ENCODE peak calls at places on chromosomes 7 and 10, in five cellular contexts. Y, K, L, E and H are unnamed samples.

GRCh38 chr7:75957021-75957736 is 37.2 kb downstream of the TMEM120A start:
- DNase-seq in L (no peak), Y (no peak), K (peak), E (peak), H (no peak)

GRCh38 chr7:139774376-139774775 is 3.4 kb downstream of the HIPK2 start:
- DNase-seq in Y (peak), K (no peak), L (no peak), E (no peak), H (peak)

GRCh38 chr10:119205926-119206602 is 1.3 kb upstream of the GRK5 start:
- DNase-seq in E (peak), Y (no peak), K (peak), L (peak), H (no peak)

GRCh38 chr7:33157781-33158180 is 28.4 kb downstream of the BBS9 start:
- DNase-seq in Y (no peak), L (no peak), E (no peak), K (no peak), H (peak)

GRCh38 chr7:117350027-117350426 is 27.2 kb upstream of the WNT2 start:
- DNase-seq in K (no peak), L (no peak), E (no peak), Y (no peak), H (no peak)

GRCh38 chr10:132886211-132887099 is 55.9 kb downstream of the CFAP46 start:
- DNase-seq in Y (no peak), K (peak), E (no peak), L (peak), H (no peak)

GRCh38 chr10:17001961-17002749 is 127.5 kb downstream of the CUBN start:
- DNase-seq in E (no peak), Y (peak), L (no peak), K (no peak), H (peak)

GRCh38 chr10:93357680-93358079 is 124.5 kb downstream of the MYOF start:
- DNase-seq in K (no peak), Y (no peak), L (no peak), E (peak), H (peak)

GRCh38 chr10:13685885-13686284 is 99.1 kb downstream of the PRPF18 start:
- DNase-seq in E (no peak), Y (no peak), K (no peak), L (no peak), H (no peak)

GRCh38 chr10:5234106-5234877 is 37.7 kb downstream of the AKR1C4 start:
- DNase-seq in L (no peak), Y (no peak), K (peak), E (no peak), H (peak)

GRCh38 chr10:71218046-71218832 is 5.9 kb downstream of the UNC5B start:
- DNase-seq in E (no peak), Y (no peak), K (peak), L (peak), H (peak)

DNA sequence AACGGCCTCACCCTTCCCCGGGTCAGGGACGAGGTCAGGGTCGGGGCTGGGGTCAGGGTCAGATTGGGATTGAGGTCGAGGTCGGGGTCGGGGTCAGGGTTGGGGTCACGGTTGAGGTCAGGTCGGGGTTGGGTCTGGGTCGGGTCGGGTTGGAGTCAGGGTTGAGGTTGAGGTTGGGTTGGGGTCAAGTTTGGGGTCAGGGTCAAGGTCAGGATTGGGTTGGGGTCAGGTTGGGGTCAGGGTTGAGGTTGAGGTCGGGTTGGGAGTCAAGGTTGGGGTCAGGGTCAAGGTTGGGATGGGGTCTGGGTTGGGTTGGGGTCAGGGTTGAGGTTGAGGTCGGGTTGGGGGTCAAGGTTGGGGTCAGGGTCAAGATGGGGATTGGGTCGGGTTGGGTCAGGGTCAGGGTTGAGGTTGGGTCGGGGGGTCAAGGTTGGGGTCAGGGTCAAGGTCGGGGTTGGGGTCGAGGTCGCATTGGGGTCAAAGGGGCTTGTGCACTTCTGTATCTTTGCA is 131.4 kb downstream of the VIPR2 start:
- DNase-seq in L (no peak), E (no peak), Y (no peak), K (no peak), H (no peak)
- H3K4me3 ChIP-seq in L (no peak), E (no peak), Y (no peak), K (no peak), H (no peak)

GRCh38 chr7:152574892-152575511 is 100.9 kb downstream of the XRCC2 start:
- DNase-seq in L (no peak), K (no peak), E (no peak), Y (no peak), H (no peak)
- H3K4me3 ChIP-seq in L (no peak), K (no peak), E (no peak), Y (no peak), H (no peak)

DNA sequence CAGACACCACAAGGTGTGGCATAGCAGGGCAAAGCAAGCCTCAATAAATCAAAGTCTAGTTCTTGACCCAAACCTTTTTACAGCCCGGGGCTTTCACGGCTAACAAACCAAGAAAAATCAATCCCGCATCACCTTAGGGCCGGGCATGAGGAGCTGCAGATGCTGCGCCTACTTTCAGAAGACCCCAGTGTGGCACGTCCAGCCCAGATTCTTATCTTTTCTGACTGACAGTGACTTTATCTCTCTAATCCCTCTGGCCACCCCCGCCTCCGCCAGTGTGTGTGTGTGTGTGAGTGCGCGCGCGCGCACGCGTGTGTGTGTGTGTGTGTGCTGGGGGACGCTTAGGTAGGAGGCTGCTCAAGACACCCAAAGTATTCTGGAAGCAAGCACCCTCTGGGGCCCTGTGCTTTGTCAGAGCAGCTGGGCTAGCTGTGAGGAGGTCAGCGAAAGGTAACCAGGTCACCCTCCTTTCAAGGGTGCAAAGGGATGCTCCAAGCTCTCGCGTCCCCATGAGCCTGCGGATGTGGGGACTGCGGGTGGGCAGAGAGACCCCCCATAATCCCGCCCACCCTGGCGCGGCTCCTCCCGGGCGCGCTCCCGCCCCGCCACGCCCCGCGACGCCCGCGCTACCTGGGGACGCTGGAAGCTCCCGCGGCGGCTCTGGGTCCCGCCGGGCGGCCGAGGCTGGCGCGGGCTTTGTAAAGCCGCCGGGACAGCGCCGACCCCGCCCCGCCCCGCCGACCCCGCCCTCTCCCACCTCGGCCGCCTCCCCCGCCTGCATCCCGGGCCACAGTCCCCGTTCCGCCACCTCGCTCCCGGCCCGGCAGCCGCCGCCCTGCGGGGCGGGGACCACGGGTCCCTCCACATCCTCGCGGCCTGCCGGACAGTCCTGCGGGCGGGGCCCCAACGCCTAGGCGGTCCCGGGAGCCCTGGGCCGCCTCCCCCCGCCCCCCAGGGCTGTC is 57.1 kb upstream of the RHOBTB1 start:
- DNase-seq in E (peak), K (peak), Y (no peak), L (no peak), H (no peak)
- H3K4me3 ChIP-seq in E (peak), K (peak), Y (peak), L (peak), H (peak)

GRCh38 chr7:145655666-145656065 is 460.9 kb upstream of the CNTNAP2 start:
- DNase-seq in Y (no peak), L (no peak), E (no peak), K (no peak), H (no peak)
- H3K4me3 ChIP-seq in Y (no peak), L (no peak), E (no peak), K (no peak), H (no peak)

DNA sequence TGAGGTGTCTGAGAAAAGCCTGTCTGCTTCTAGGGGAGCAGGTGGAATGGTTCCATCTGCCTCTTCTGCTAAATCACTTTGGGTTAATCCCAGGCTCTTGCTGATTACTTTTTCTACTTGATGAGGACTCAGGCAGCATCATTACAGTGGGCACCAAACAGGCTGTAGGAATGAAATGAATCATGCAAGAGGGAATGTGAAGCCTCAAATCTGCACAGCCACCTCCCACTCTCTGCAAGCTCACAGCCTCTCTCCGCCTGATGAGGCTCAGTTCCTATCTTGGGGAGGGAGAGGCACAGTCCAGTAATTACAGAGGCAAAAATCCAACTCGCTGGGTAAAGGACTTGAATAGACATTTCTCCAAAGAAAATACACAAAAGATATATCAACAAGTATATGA is 34.0 kb downstream of the HSPA12A start:
- DNase-seq in L (no peak), E (no peak), K (no peak), Y (peak), H (peak)
- H3K4me3 ChIP-seq in L (no peak), E (no peak), K (no peak), Y (no peak), H (no peak)

GRCh38 chr10:120987359-120987758 is 136.2 kb downstream of the WDR11 start:
- DNase-seq in K (no peak), Y (no peak), L (peak), E (no peak), H (no peak)
- H3K4me3 ChIP-seq in K (no peak), Y (no peak), L (no peak), E (no peak), H (no peak)